ENCODE peak calls at places on chromosomes 6 and 20, in six cellular contexts. I, W, M, F, C and Z are unnamed samples.

GRCh38 chr6:26087284-26088115 is at the start of gene HFE:
- DNase-seq in I (peak; percentile 30), W (no peak), M (no peak), F (peak; percentile 67), C (peak; percentile 53), Z (no peak)

GRCh38 chr20:3203315-3204123 is 963 bp downstream of the DDRGK1 start:
- DNase-seq in I (peak; percentile 38), W (no peak), M (no peak), F (no peak), C (peak; percentile 45), Z (no peak)

GRCh38 chr6:27890351-27891299 is 21.6 kb downstream of the OR2B2 start:
- DNase-seq in I (no peak), W (no peak), M (peak; percentile 84), F (peak; percentile 98), C (peak; percentile 98), Z (peak; percentile 89)

GRCh38 chr6:11972806-11973205 is 39.3 kb upstream of the HIVEP1 start:
- DNase-seq in I (no peak), W (no peak), M (no peak), F (no peak), C (no peak), Z (no peak)

GRCh38 chr6:138972226-138972665 is 15.8 kb downstream of the REPS1 start:
- DNase-seq in I (no peak), W (no peak), M (no peak), F (peak; percentile 37), C (no peak), Z (no peak)

GRCh38 chr6:126228001-126228791 is 111.7 kb upstream of the CENPW start:
- DNase-seq in I (no peak), W (no peak), M (no peak), F (no peak), C (no peak), Z (no peak)

GRCh38 chr6:150142304-150142656 is 564 bp upstream of the PPP1R14C start:
- DNase-seq in I (no peak), W (no peak), M (no peak), F (peak; percentile 9), C (no peak), Z (no peak)

GRCh38 chr6:168105813-168106660 is 27.0 kb upstream of the FRMD1 start:
- DNase-seq in I (no peak), W (no peak), M (no peak), F (no peak), C (no peak), Z (no peak)

GRCh38 chr20:33753763-33754162 is 22.0 kb downstream of the ZNF341 start:
- DNase-seq in I (no peak), W (no peak), M (no peak), F (peak; percentile 22), C (no peak), Z (no peak)

GRCh38 chr6:9140181-9140580 is 704.8 kb upstream of the SLC35B3 start:
- DNase-seq in I (peak; percentile 76), W (no peak), M (no peak), F (no peak), C (no peak), Z (no peak)

GRCh38 chr20:32183947-32184635 is 23.5 kb downstream of the PLAGL2 start:
- DNase-seq in I (no peak), W (no peak), M (no peak), F (no peak), C (no peak), Z (no peak)

GRCh38 chr20:47551841-47552240 is 50.2 kb downstream of the NCOA3 start:
- DNase-seq in I (no peak), W (no peak), M (no peak), F (no peak), C (peak; percentile 20), Z (no peak)

GRCh38 chr20:43983359-43983758 is 68.7 kb downstream of the TOX2 start:
- DNase-seq in I (no peak), W (no peak), M (no peak), F (no peak), C (peak; percentile 35), Z (no peak)

GRCh38 chr6:7053125-7053784 is 54.5 kb upstream of the RREB1 start:
- DNase-seq in I (no peak), W (no peak), M (no peak), F (no peak), C (peak; percentile 44), Z (no peak)

GRCh38 chr6:87152528-87152950 is 2.8 kb upstream of the ZNF292 start:
- DNase-seq in I (no peak), W (no peak), M (no peak), F (peak; percentile 31), C (peak; percentile 21), Z (no peak)

GRCh38 chr6:48957781-48958180 is 505.3 kb downstream of the MMUT start:
- DNase-seq in I (no peak), W (no peak), M (no peak), F (no peak), C (peak; percentile 8), Z (no peak)

GRCh38 chr6:80006541-80006940 is 2.1 kb downstream of the TTK start:
- DNase-seq in I (no peak), W (no peak), M (no peak), F (no peak), C (no peak), Z (no peak)

GRCh38 chr20:25247100-25247665 is 702 bp upstream of the PYGB start:
- DNase-seq in I (peak; percentile 64), W (peak; percentile 57), M (no peak), F (peak; percentile 78), C (peak; percentile 70), Z (no peak)

GRCh38 chr20:25246182-25246943 is 1.5 kb upstream of the PYGB start:
- DNase-seq in I (no peak), W (no peak), M (no peak), F (peak; percentile 53), C (peak; percentile 62), Z (no peak)

GRCh38 chr20:25243416-25243979 is 4.4 kb upstream of the PYGB start:
- DNase-seq in I (no peak), W (no peak), M (no peak), F (no peak), C (no peak), Z (no peak)

GRCh38 chr20:25244976-25245375 is 2.9 kb upstream of the PYGB start:
- DNase-seq in I (no peak), W (no peak), M (no peak), F (no peak), C (no peak), Z (no peak)

GRCh38 chr20:25245461-25245860 is 2.4 kb upstream of the PYGB start:
- DNase-seq in I (no peak), W (no peak), M (no peak), F (no peak), C (no peak), Z (no peak)
- H3K4me3 ChIP-seq in I (no peak overlapping the region), W (no peak overlapping the region), M (no peak overlapping the region), F (no peak overlapping the region), C (no peak overlapping the region), Z (no peak overlapping the region)

DNA sequence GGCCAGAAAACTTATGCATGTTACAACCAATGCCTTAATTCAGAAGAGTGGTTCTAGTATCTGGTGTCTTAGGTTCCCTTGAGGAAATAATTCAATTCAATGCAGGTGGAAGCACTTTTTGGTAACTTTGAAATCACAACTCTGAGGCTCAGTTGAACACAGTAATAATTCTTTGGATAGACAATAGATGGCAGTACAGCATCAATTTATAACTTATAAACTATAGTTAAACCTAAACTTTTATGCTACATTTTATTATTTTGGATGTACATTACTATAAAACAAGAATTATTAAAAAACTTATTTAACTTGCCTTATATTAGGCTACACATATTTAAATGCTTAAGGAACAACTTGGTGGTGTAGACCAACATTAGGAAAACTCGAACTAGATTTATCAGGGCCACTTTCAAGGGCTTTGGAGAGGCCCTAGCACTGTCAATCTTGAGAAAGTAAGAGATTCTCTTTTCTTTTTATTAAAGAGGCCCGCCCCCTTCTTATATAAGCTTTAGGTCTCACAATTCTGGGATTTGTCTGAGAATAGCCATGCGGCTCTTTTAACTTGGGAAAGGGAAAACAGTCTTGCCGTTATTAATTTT is 85.9 kb downstream of the CRYBG1 start:
- DNase-seq in I (no peak), W (no peak), M (no peak), F (peak; percentile 39), C (peak; percentile 48), Z (no peak)
- TF ChIP-seq CTCF in I (peak; percentile 26), W (peak; percentile 78), M (peak; percentile 51), F (peak; percentile 40), C (peak; percentile 9), Z (peak; percentile 29)

GRCh38 chr6:53932502-53932901 is 137.7 kb downstream of the LRRC1 start:
- DNase-seq in I (no peak), W (no peak), M (no peak), F (no peak), C (no peak), Z (no peak)

GRCh38 chr6:53928641-53929339 is 134.0 kb downstream of the LRRC1 start:
- DNase-seq in I (no peak), W (no peak), M (no peak), F (no peak), C (peak; percentile 14), Z (no peak)

GRCh38 chr6:53930330-53930729 is 135.5 kb downstream of the LRRC1 start:
- DNase-seq in I (no peak), W (no peak), M (no peak), F (no peak), C (no peak), Z (no peak)

GRCh38 chr6:53931086-53931485 is 136.3 kb downstream of the LRRC1 start:
- DNase-seq in I (no peak), W (no peak), M (no peak), F (no peak), C (no peak), Z (no peak)

GRCh38 chr6:53929340-53930120 is 134.7 kb downstream of the LRRC1 start:
- DNase-seq in I (no peak), W (no peak), M (no peak), F (peak; percentile 48), C (no peak), Z (no peak)
- H3K4me3 ChIP-seq in I (no peak overlapping the region), W (no peak overlapping the region), M (no peak overlapping the region), F (no peak overlapping the region), C (no peak overlapping the region), Z (no peak overlapping the region)

GRCh38 chr6:35048631-35049083 is 92.5 kb downstream of the TCP11 start:
- DNase-seq in I (no peak), W (peak; percentile 47), M (peak; percentile 61), F (peak; percentile 95), C (peak; percentile 76), Z (no peak)
- TF ChIP-seq CTCF in I (no peak), W (peak; percentile 43), M (peak; percentile 47), F (peak; percentile 41), C (peak; percentile 53), Z (peak; percentile 56)